ENCODE peak calls at places on chromosomes 7 and 10, in four cellular contexts. A is heart left ventricle, G is glutamatergic neuron, M is IMR-90. L is an unnamed sample.

GRCh38 chr7:158110661-158111555 is 476.7 kb downstream of the PTPRN2 start:
- DNase-seq in A (no peak), G (no peak), M (no peak), L (no peak)

GRCh38 chr10:75857269-75857846 is 425.9 kb downstream of the LRMDA start:
- DNase-seq in A (no peak), G (no peak), M (no peak), L (no peak)

GRCh38 chr7:500521-501420 is 18.9 kb downstream of the PDGFA start:
- DNase-seq in A (peak), G (peak), M (no peak), L (no peak)

GRCh38 chr7:15495170-15495569 is 66.6 kb downstream of the AGMO start:
- DNase-seq in A (no peak), G (no peak), M (no peak), L (no peak)

GRCh38 chr7:153537271-153537670 is 514.9 kb upstream of the DPP6 start:
- DNase-seq in A (no peak), G (no peak), M (no peak), L (no peak)

GRCh38 chr7:74633451-74633921 is 24.0 kb upstream of the GTF2I start:
- DNase-seq in A (no peak), G (no peak), M (no peak), L (no peak)

GRCh38 chr7:101686030-101686429 is 56.9 kb upstream of the MYL10 start:
- DNase-seq in A (no peak), G (no peak), M (peak), L (no peak)

GRCh38 chr10:33008499-33009243 is 50.6 kb upstream of the ITGB1 start:
- DNase-seq in A (no peak), G (peak), M (peak), L (peak)

GRCh38 chr7:101162551-101163280 is 2.7 kb downstream of the VGF start:
- DNase-seq in A (no peak), G (peak), M (peak), L (peak)

GRCh38 chr10:118108194-118109026 is 61.7 kb upstream of the RAB11FIP2 start:
- DNase-seq in A (no peak), G (no peak), M (no peak), L (no peak)

GRCh38 chr10:28638392-28638791 is 38.9 kb upstream of the BAMBI start:
- DNase-seq in A (no peak), G (no peak), M (no peak), L (no peak)

GRCh38 chr10:70323143-70323696 is 39.4 kb upstream of the NPFFR1 start:
- DNase-seq in A (no peak), G (no peak), M (no peak), L (no peak)

GRCh38 chr10:121195524-121195910 is 344.4 kb downstream of the WDR11 start:
- DNase-seq in A (no peak), G (no peak), M (no peak), L (no peak)

GRCh38 chr7:31408120-31408729 is 67.7 kb upstream of the NEUROD6 start:
- DNase-seq in A (no peak), G (no peak), M (peak), L (no peak)

GRCh38 chr10:30756151-30756550 is 126.6 kb upstream of the LYZL2 start:
- DNase-seq in A (no peak), G (no peak), M (no peak), L (no peak)

GRCh38 chr7:159059629-159060028 is 85.0 kb downstream of the VIPR2 start:
- DNase-seq in A (no peak), G (no peak), M (no peak), L (no peak)

GRCh38 chr7:98643232-98643985 is 26.3 kb downstream of the NPTX2 start:
- DNase-seq in A (no peak), G (no peak), M (no peak), L (no peak)

GRCh38 chr7:98467570-98468312 is 66.9 kb upstream of the BAIAP2L1 start:
- DNase-seq in A (no peak), G (no peak), M (no peak), L (no peak)

GRCh38 chr7:114645451-114645850 is 230.8 kb downstream of the FOXP2 start:
- DNase-seq in A (no peak), G (no peak), M (no peak), L (no peak)

GRCh38 chr10:78442836-78443550 is 409.3 kb downstream of the RPS24 start:
- DNase-seq in A (no peak), G (no peak), M (no peak), L (no peak)

GRCh38 chr7:131252976-131253375 is 74.7 kb upstream of the MKLN1 start:
- DNase-seq in A (no peak), G (no peak), M (no peak), L (no peak)

GRCh38 chr7:121595949-121596692 is 200.0 kb upstream of the FAM3C start:
- DNase-seq in A (no peak), G (no peak), M (no peak), L (no peak)

GRCh38 chr10:77251297-77252013 is 386.2 kb downstream of the KCNMA1 start:
- DNase-seq in A (no peak), G (peak), M (peak), L (peak)

GRCh38 chr7:43303740-43304241 is 191.3 kb downstream of the HECW1 start:
- DNase-seq in A (no peak), G (no peak), M (peak), L (no peak)

GRCh38 chr7:9575716-9576115 is 1142.3 kb downstream of the NXPH1 start:
- DNase-seq in A (no peak), G (no peak), M (no peak), L (no peak)

GRCh38 chr7:90560730-90561129 is 35.4 kb upstream of the CDK14 start:
- DNase-seq in A (no peak), G (no peak), M (no peak), L (no peak)

GRCh38 chr7:106504620-106505019 is 156.3 kb downstream of the CCDC71L start:
- DNase-seq in A (no peak), G (no peak), M (peak), L (no peak)

GRCh38 chr10:109913351-109913902 is 9.9 kb downstream of the XPNPEP1 start:
- DNase-seq in A (no peak), G (no peak), M (no peak), L (no peak)

GRCh38 chr7:22784346-22784745 is 38.3 kb downstream of the TOMM7 start:
- DNase-seq in A (no peak), G (no peak), M (peak), L (no peak)

GRCh38 chr7:157001920-157002818 is 8.3 kb downstream of the MNX1 start:
- DNase-seq in A (no peak), G (no peak), M (no peak), L (no peak)

GRCh38 chr10:93749218-93749799 is 8.4 kb upstream of the LGI1 start:
- DNase-seq in A (no peak), G (no peak), M (no peak), L (no peak)

GRCh38 chr7:72924417-72924747 is 513 bp upstream of the POM121 start:
- DNase-seq in A (no peak), G (no peak), M (no peak), L (no peak)

GRCh38 chr7:158030566-158030965 is 557.1 kb downstream of the PTPRN2 start:
- DNase-seq in A (no peak), G (no peak), M (no peak), L (no peak)

GRCh38 chr7:97014145-97014544 is 8.8 kb downstream of the DLX6 start:
- DNase-seq in A (no peak), G (no peak), M (no peak), L (no peak)

GRCh38 chr10:30534465-30535144 is 94.9 kb downstream of the LYZL2 start:
- DNase-seq in A (no peak), G (peak), M (peak), L (peak)

GRCh38 chr7:69256634-69257081 is 341.6 kb upstream of the AUTS2 start:
- DNase-seq in A (peak), G (no peak), M (no peak), L (no peak)

GRCh38 chr7:70071786-70072185 is 473.5 kb downstream of the AUTS2 start:
- DNase-seq in A (no peak), G (peak), M (no peak), L (no peak)

GRCh38 chr7:105487559-105488218 is 34.4 kb downstream of the PUS7 start:
- DNase-seq in A (no peak), G (peak), M (peak), L (peak)
- TF ChIP-seq CTCF in A (peak), G (no peak), M (peak), L (peak)

GRCh38 chr7:24756545-24756988 is 697 bp downstream of the GSDME start:
- DNase-seq in A (no peak), G (peak), M (peak), L (peak)

GRCh38 chr7:24755541-24756416 is 1.5 kb downstream of the GSDME start:
- DNase-seq in A (no peak), G (no peak), M (peak), L (peak)

GRCh38 chr7:24757799-24758275 is 573 bp upstream of the GSDME start:
- DNase-seq in A (no peak), G (no peak), M (peak), L (peak)

GRCh38 chr7:24755096-24755495 is 2.2 kb downstream of the GSDME start:
- DNase-seq in A (no peak), G (no peak), M (no peak), L (no peak)

GRCh38 chr7:24756989-24757798 is at the start of gene GSDME:
- DNase-seq in A (peak), G (peak), M (peak), L (peak)
- TF ChIP-seq CTCF in A (no peak), G (no peak), M (no peak), L (no peak)

GRCh38 chr7:120276720-120277119 is 3.7 kb downstream of the KCND2 start:
- DNase-seq in A (no peak), G (no peak), M (no peak), L (no peak)
- TF ChIP-seq CTCF in A (no peak), G (no peak), M (no peak), L (no peak)

DNA sequence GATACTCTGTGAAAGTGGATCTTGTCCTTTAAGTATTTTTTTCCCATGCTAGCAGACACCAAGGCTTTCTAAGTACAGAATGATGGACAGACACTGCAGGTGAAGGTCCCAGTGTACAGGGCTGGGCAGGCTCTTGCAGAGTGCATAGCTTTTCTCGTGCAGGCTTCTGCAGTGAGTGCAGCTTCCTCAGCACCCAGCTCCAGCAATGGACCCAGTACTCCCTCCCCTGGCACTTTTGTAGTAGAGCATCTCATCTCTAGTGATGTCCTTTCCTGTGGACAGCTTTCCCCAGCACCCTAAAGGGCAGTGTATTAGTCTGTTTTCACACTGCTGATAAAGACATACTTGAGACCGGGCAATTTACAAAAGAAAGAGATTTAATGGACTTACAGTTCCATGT is 104.3 kb downstream of the CUL2 start:
- DNase-seq in A (no peak), G (no peak), M (no peak), L (no peak)
- TF ChIP-seq CTCF in A (peak), G (no peak), M (peak), L (peak)

L was measured in HFFc6.